ENCODE peak calls at places on chromosomes 2 and 18, in nine cellular contexts. F, T, K, J, X, N, U, B and Z are unnamed samples. For H3K9me3, the result is how much of the 10 kb centered on the place peaks cover.

GRCh38 chr18:44568986-44569385 is 111.7 kb upstream of the SETBP1 start:
- DNase-seq in U (peak), N (no peak), K (peak), B (no peak), F (no peak), T (no peak), X (no peak), J (no peak), Z (no peak)

GRCh38 chr2:226934546-226935243 is 98.8 kb downstream of the RHBDD1 start:
- DNase-seq in F (no peak), K (no peak), J (no peak), U (peak), B (peak), T (peak), X (no peak), N (no peak), Z (no peak)

GRCh38 chr2:232974431-232974830 is 38.6 kb downstream of the NGEF start:
- DNase-seq in T (no peak), J (no peak), U (no peak), N (no peak), K (no peak), F (no peak), X (peak), B (no peak), Z (no peak)

GRCh38 chr18:58694720-58695468 is 23.6 kb downstream of the MALT1 start:
- DNase-seq in K (no peak), X (no peak), F (no peak), J (no peak), N (no peak), U (no peak), T (no peak), B (no peak), Z (no peak)

GRCh38 chr2:223947711-223948205 is 2.6 kb upstream of the WDFY1 start:
- DNase-seq in N (no peak), F (no peak), J (peak), B (no peak), X (no peak), K (no peak), T (no peak), U (no peak), Z (no peak)

GRCh38 chr2:557635-558301 is 119.4 kb downstream of the TMEM18 start:
- DNase-seq in X (no peak), K (no peak), B (no peak), T (no peak), F (peak), N (no peak), U (no peak), J (no peak), Z (no peak)

GRCh38 chr2:70403267-70404053 is 101.6 kb upstream of the FAM136A start:
- DNase-seq in N (peak), F (no peak), U (no peak), K (no peak), J (no peak), B (no peak), X (no peak), T (no peak), Z (no peak)

GRCh38 chr2:40101076-40101688 is 322.1 kb upstream of the THUMPD2 start:
- DNase-seq in N (no peak), K (peak), J (no peak), B (peak), T (peak), U (peak), F (no peak), X (no peak), Z (no peak)

GRCh38 chr2:220585241-220585640 is 957.8 kb downstream of the SLC4A3 start:
- DNase-seq in T (no peak), F (no peak), J (no peak), U (peak), X (no peak), K (peak), B (peak), N (no peak), Z (no peak)

GRCh38 chr18:32550958-32551357 is 80.3 kb upstream of the GAREM1 start:
- DNase-seq in F (no peak), X (no peak), N (no peak), J (no peak), K (peak), B (no peak), U (no peak), T (no peak), Z (no peak)

GRCh38 chr2:115558725-115559124 is 1116.3 kb downstream of the DPP10 start:
- DNase-seq in U (no peak), N (no peak), J (no peak), B (no peak), T (no peak), F (no peak), X (no peak), K (no peak), Z (no peak)
- H3K9me3 ChIP-seq in U (under half), N (under half), J (under half), B (under half), T (under half), F (under half), X (under half), K (under half), Z (under half)

GRCh38 chr18:11751305-11752115 is 62.4 kb downstream of the GNAL start:
- DNase-seq in N (no peak), X (no peak), B (no peak), F (no peak), U (peak), K (no peak), T (no peak), J (no peak), Z (no peak)
- H3K4me3 ChIP-seq in N (no peak), X (peak), B (no peak), F (peak), U (no peak), K (no peak), T (no peak), J (no peak), Z (no peak)

GRCh38 chr2:153770359-153770991 is 101.2 kb upstream of the GALNT13 start:
- DNase-seq in B (no peak), U (peak), J (no peak), K (no peak), N (no peak), F (no peak), T (no peak), X (no peak), Z (no peak)
- H3K9me3 ChIP-seq in B (under half), U (under half), J (under half), K (under half), N (under half), F (under half), T (under half), X (under half), Z (under half)

GRCh38 chr2:98828793-98829371 is 98.0 kb upstream of the MGAT4A start:
- DNase-seq in N (no peak), J (no peak), T (no peak), B (no peak), U (no peak), K (no peak), X (no peak), F (no peak), Z (no peak)
- H3K4me3 ChIP-seq in N (no peak), J (no peak), T (no peak), B (no peak), U (no peak), K (no peak), X (no peak), F (no peak), Z (no peak)

GRCh38 chr18:14935210-14935609 is 187.2 kb downstream of the ANKRD30B start:
- DNase-seq in J (no peak), T (no peak), X (no peak), B (no peak), N (no peak), U (no peak), F (no peak), K (no peak), Z (no peak)

GRCh38 chr18:14936313-14936712 is 188.3 kb downstream of the ANKRD30B start:
- DNase-seq in X (no peak), U (no peak), B (no peak), J (no peak), N (peak), T (no peak), K (no peak), F (no peak), Z (no peak)

GRCh38 chr18:14930076-14930475 is 182.1 kb downstream of the ANKRD30B start:
- DNase-seq in U (no peak), F (no peak), X (no peak), T (no peak), B (no peak), K (no peak), J (no peak), N (no peak), Z (no peak)

GRCh38 chr18:14930576-14930975 is 182.6 kb downstream of the ANKRD30B start:
- DNase-seq in U (no peak), X (no peak), T (no peak), N (no peak), F (no peak), K (no peak), B (no peak), J (no peak), Z (no peak)

GRCh38 chr18:14933049-14933851 is 185.3 kb downstream of the ANKRD30B start:
- DNase-seq in F (no peak), N (no peak), U (no peak), X (no peak), K (no peak), B (no peak), T (no peak), J (no peak), Z (no peak)
- H3K9me3 ChIP-seq in F (under half), N (under half), U (under half), X (under half), K (under half), B (under half), T (under half), J (under half), Z (under half)

GRCh38 chr2:54708584-54709340 is 14.7 kb upstream of the EML6 start:
- DNase-seq in B (no peak), X (peak), J (no peak), K (peak), N (peak), T (no peak), U (peak), F (peak), Z (no peak)
- H3K4me3 ChIP-seq in B (peak), X (peak), J (no peak), K (peak), N (no peak), T (peak), U (peak), F (peak), Z (no peak)

GRCh38 chr2:150369862-150370261 is 117.6 kb downstream of the RND3 start:
- DNase-seq in F (no peak), X (no peak), B (no peak), J (no peak), T (no peak), N (no peak), K (no peak), U (no peak), Z (no peak)
- H3K9me3 ChIP-seq in F (under half), X (under half), B (under half), J (under half), T (under half), N (under half), K (under half), U (under half), Z (under half)